ENCODE peak calls at places on chromosomes 5 and 9, in eight cellular contexts. S, E, Y, B, X, A, J and F are unnamed samples.

GRCh38 chr9:20997503-20998076 is 33.9 kb downstream of the HACD4 start:
- DNase-seq in S (no peak), E (no peak), Y (no peak), B (no peak), X (no peak), A (no peak), J (no peak), F (no peak)

GRCh38 chr5:13003457-13003856 is 941.0 kb downstream of the DNAH5 start:
- DNase-seq in S (no peak), E (no peak), Y (no peak), B (no peak), X (no peak), A (no peak), J (no peak), F (no peak)

GRCh38 chr9:5953743-5954707 is 61.4 kb downstream of the RANBP6 start:
- DNase-seq in S (no peak), E (no peak), Y (no peak), B (no peak), X (no peak), A (no peak), J (no peak), F (no peak)

GRCh38 chr5:34511481-34511880 is 144.6 kb upstream of the RAI14 start:
- DNase-seq in S (no peak), E (no peak), Y (no peak), B (no peak), X (no peak), A (no peak), J (no peak), F (no peak)

GRCh38 chr9:76704601-76705204 is 59.5 kb upstream of the PCA3 start:
- DNase-seq in S (no peak), E (no peak), Y (peak; percentile 85), B (peak; percentile 82), X (no peak), A (no peak), J (no peak), F (peak; percentile 28)

GRCh38 chr5:143355710-143356109 is 47.8 kb downstream of the NR3C1 start:
- DNase-seq in S (peak; percentile 49), E (no peak), Y (peak; percentile 95), B (peak; percentile 85), X (peak; percentile 38), A (no peak), J (peak; percentile 20), F (peak; percentile 38)

GRCh38 chr9:22030101-22030598 is 21.0 kb upstream of the CDKN2B start:
- DNase-seq in S (no peak), E (peak; percentile 85), Y (peak; percentile 84), B (no peak), X (no peak), A (no peak), J (no peak), F (no peak)

GRCh38 chr9:137192859-137193258 is 4.4 kb downstream of the SSNA1 start:
- DNase-seq in S (no peak), E (no peak), Y (no peak), B (no peak), X (no peak), A (no peak), J (no peak), F (no peak)

GRCh38 chr5:120988970-120989369 is 524.9 kb downstream of the PRR16 start:
- DNase-seq in S (no peak), E (no peak), Y (no peak), B (no peak), X (no peak), A (no peak), J (no peak), F (no peak)

GRCh38 chr5:122311888-122312669 is at the start of gene SNCAIP:
- DNase-seq in S (peak; percentile 80), E (peak; percentile 89), Y (peak; percentile 79), B (no peak), X (peak; percentile 51), A (peak; percentile 59), J (peak; percentile 57), F (no peak)

GRCh38 chr5:123813937-123814624 is 302.1 kb downstream of the CSNK1G3 start:
- DNase-seq in S (no peak), E (no peak), Y (peak; percentile 35), B (no peak), X (no peak), A (no peak), J (no peak), F (no peak)

GRCh38 chr9:125794708-125795107 is 47.5 kb downstream of the PBX3 start:
- DNase-seq in S (no peak), E (no peak), Y (no peak), B (no peak), X (no peak), A (no peak), J (no peak), F (no peak)

GRCh38 chr5:54176066-54176835 is 134.1 kb downstream of the ARL15 start:
- DNase-seq in S (no peak), E (no peak), Y (no peak), B (no peak), X (no peak), A (no peak), J (no peak), F (no peak)

GRCh38 chr5:32753051-32753450 is 41.9 kb downstream of the NPR3 start:
- DNase-seq in S (no peak), E (peak; percentile 21), Y (peak; percentile 92), B (peak; percentile 7), X (no peak), A (no peak), J (no peak), F (no peak)

GRCh38 chr5:121503111-121503840 is 348.4 kb upstream of the FTMT start:
- DNase-seq in S (no peak), E (no peak), Y (peak; percentile 3), B (no peak), X (no peak), A (peak; percentile 46), J (no peak), F (no peak)

GRCh38 chr9:89077519-89077918 is 86.3 kb downstream of the S1PR3 start:
- DNase-seq in S (no peak), E (no peak), Y (no peak), B (no peak), X (no peak), A (no peak), J (no peak), F (no peak)

GRCh38 chr5:119200795-119201194 is 129.9 kb downstream of the DMXL1 start:
- DNase-seq in S (no peak), E (no peak), Y (no peak), B (no peak), X (no peak), A (no peak), J (no peak), F (no peak)

GRCh38 chr5:133487093-133487492 is 125.2 kb downstream of the FSTL4 start:
- DNase-seq in S (no peak), E (no peak), Y (no peak), B (no peak), X (no peak), A (no peak), J (no peak), F (no peak)

GRCh38 chr5:91194861-91195460 is 188.2 kb downstream of the ARRDC3 start:
- DNase-seq in S (no peak), E (no peak), Y (no peak), B (no peak), X (no peak), A (no peak), J (no peak), F (no peak)

GRCh38 chr5:133032852-133033742 is 6.7 kb upstream of the ZCCHC10 start:
- DNase-seq in S (no peak), E (no peak), Y (no peak), B (no peak), X (no peak), A (no peak), J (no peak), F (peak; percentile 25)

GRCh38 chr5:108059334-108059733 is 322.6 kb downstream of the FBXL17 start:
- DNase-seq in S (no peak), E (no peak), Y (no peak), B (no peak), X (no peak), A (no peak), J (no peak), F (no peak)

GRCh38 chr5:5752844-5753243 is 330.4 kb downstream of the ICE1 start:
- DNase-seq in S (no peak), E (no peak), Y (no peak), B (no peak), X (no peak), A (no peak), J (no peak), F (no peak)

GRCh38 chr5:113119271-113119924 is 142.8 kb downstream of the DCP2 start:
- DNase-seq in S (peak; percentile 75), E (no peak), Y (peak; percentile 46), B (no peak), X (peak; percentile 53), A (peak; percentile 48), J (peak; percentile 64), F (no peak)

GRCh38 chr9:135000647-135001245 is 83.0 kb upstream of the FCN1 start:
- DNase-seq in S (no peak), E (peak; percentile 47), Y (no peak), B (no peak), X (no peak), A (no peak), J (no peak), F (no peak)
- H3K9me3 ChIP-seq in S (no peaks in the 10 kb centered on the region), E (peaks cover 2% of the 10 kb centered on the region), Y (no peaks in the 10 kb centered on the region), B (peaks cover 40% of the 10 kb centered on the region), X (no peaks in the 10 kb centered on the region), A (peaks cover 4% of the 10 kb centered on the region), J (no peaks in the 10 kb centered on the region), F (no peaks in the 10 kb centered on the region)

GRCh38 chr5:138685052-138685755 is 68.0 kb upstream of the CTNNA1 start:
- DNase-seq in S (no peak), E (peak; percentile 62), Y (peak; percentile 59), B (no peak), X (no peak), A (no peak), J (no peak), F (no peak)

GRCh38 chr5:138692370-138692769 is 60.9 kb upstream of the CTNNA1 start:
- DNase-seq in S (no peak), E (no peak), Y (no peak), B (no peak), X (no peak), A (no peak), J (no peak), F (no peak)

GRCh38 chr5:138686668-138687067 is 66.6 kb upstream of the CTNNA1 start:
- DNase-seq in S (no peak), E (no peak), Y (no peak), B (no peak), X (no peak), A (no peak), J (no peak), F (no peak)
- H3K27ac ChIP-seq in S (no peak overlapping the region), E (no peak overlapping the region), Y (no peak overlapping the region), B (no peak overlapping the region), X (no peak overlapping the region), A (no peak overlapping the region), J (no peak overlapping the region), F (no peak overlapping the region)

DNA sequence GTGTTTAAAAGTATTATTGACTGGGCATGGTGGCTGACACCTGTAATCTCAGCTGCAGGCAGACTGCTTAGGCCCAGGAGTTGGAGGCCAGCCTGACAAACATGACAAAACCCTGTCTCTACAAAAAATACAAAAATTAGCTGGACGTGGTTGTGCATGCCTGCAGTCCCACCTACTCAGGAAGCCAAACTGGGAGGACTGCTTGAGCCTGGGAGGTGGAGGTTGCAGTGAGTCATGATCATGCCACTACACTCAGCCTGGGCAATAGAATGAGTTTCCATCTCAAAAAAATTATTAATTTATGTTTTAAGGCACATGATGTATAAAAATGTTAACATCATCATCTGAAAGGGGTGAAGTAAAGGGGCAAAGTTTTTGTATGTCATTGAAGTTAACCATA is 49.7 kb upstream of the FNIP1 start:
- DNase-seq in S (no peak), E (no peak), Y (no peak), B (no peak), X (no peak), A (no peak), J (no peak), F (no peak)
- H3K9me3 ChIP-seq in S (no peaks in the 10 kb centered on the region), E (peaks cover 3% of the 10 kb centered on the region), Y (no peaks in the 10 kb centered on the region), B (peaks cover 5% of the 10 kb centered on the region), X (peaks cover 18% of the 10 kb centered on the region), A (peaks cover 24% of the 10 kb centered on the region), J (no peaks in the 10 kb centered on the region), F (peaks cover 7% of the 10 kb centered on the region)

GRCh38 chr9:111804636-111805035 is 9.9 kb upstream of the SHOC1 start:
- DNase-seq in S (no peak), E (no peak), Y (no peak), B (no peak), X (no peak), A (no peak), J (no peak), F (no peak)
- H3K27ac ChIP-seq in S (no peak overlapping the region), E (no peak overlapping the region), Y (no peak overlapping the region), B (no peak overlapping the region), X (no peak overlapping the region), A (no peak overlapping the region), J (no peak overlapping the region), F (no peak overlapping the region)